ENCODE peak calls at places on chromosomes 11 and 22, in five cellular contexts. G, P, H, A and Y are unnamed samples.

GRCh38 chr22:42959472-42960145 is 55.3 kb downstream of the PACSIN2 start:
- DNase-seq in G (peak), P (peak), H (no peak), A (peak), Y (no peak)

GRCh38 chr22:17734197-17734596 is 40.1 kb downstream of the BID start:
- DNase-seq in G (no peak), P (peak), H (peak), A (no peak), Y (no peak)

GRCh38 chr22:46297151-46297819 is 615 bp downstream of the GTSE1 start:
- DNase-seq in G (peak), P (peak), H (peak), A (no peak), Y (peak)

GRCh38 chr11:96324912-96325311 is 18.1 kb downstream of the MAML2 start:
- DNase-seq in G (no peak), P (peak), H (no peak), A (no peak), Y (no peak)

GRCh38 chr11:74463216-74463615 is 4.1 kb downstream of the KCNE3 start:
- DNase-seq in G (no peak), P (no peak), H (no peak), A (no peak), Y (no peak)

GRCh38 chr11:47257518-47258316 is at the start of gene NR1H3:
- DNase-seq in G (peak), P (peak), H (no peak), A (peak), Y (peak)

GRCh38 chr11:35115688-35116030 is 23.3 kb upstream of the CD44 start:
- DNase-seq in G (no peak), P (no peak), H (no peak), A (no peak), Y (no peak)

GRCh38 chr22:47166446-47167016 is 404.1 kb downstream of the TBC1D22A start:
- DNase-seq in G (no peak), P (no peak), H (no peak), A (no peak), Y (peak)

GRCh38 chr22:21568207-21569075 is 927 bp downstream of the UBE2L3 start:
- DNase-seq in G (peak), P (no peak), H (peak), A (no peak), Y (no peak)

GRCh38 chr11:45094958-45095690 is 51.3 kb upstream of the PRDM11 start:
- DNase-seq in G (no peak), P (no peak), H (no peak), A (peak), Y (no peak)

GRCh38 chr11:76628408-76628947 is 42.1 kb downstream of the LRRC32 start:
- DNase-seq in G (no peak), P (no peak), H (no peak), A (no peak), Y (no peak)

GRCh38 chr11:612201-612960 is 3.4 kb downstream of the IRF7 start:
- DNase-seq in G (no peak), P (peak), H (peak), A (no peak), Y (peak)

GRCh38 chr22:47012589-47013365 is 250.3 kb downstream of the TBC1D22A start:
- DNase-seq in G (no peak), P (no peak), H (no peak), A (no peak), Y (no peak)

GRCh38 chr11:8905528-8906165 is 5.3 kb upstream of the AKIP1 start:
- DNase-seq in G (no peak), P (peak), H (no peak), A (no peak), Y (no peak)

GRCh38 chr11:46330887-46331652 is 16.2 kb upstream of the DGKZ start:
- DNase-seq in G (no peak), P (no peak), H (no peak), A (no peak), Y (no peak)

GRCh38 chr11:119422505-119423416 is at the start of gene THY1:
- DNase-seq in G (no peak), P (peak), H (no peak), A (no peak), Y (no peak)

GRCh38 chr11:62805044-62805892 is at the start of gene NXF1:
- DNase-seq in G (peak), P (peak), H (peak), A (peak), Y (peak)

GRCh38 chr22:45996241-45997076 is 19.5 kb upstream of the WNT7B start:
- DNase-seq in G (peak), P (peak), H (peak), A (peak), Y (peak)

GRCh38 chr22:40578171-40578570 is 58.3 kb downstream of the MRTFA start:
- DNase-seq in G (no peak), P (no peak), H (no peak), A (no peak), Y (no peak)

GRCh38 chr11:65187971-65188461 is 6.3 kb downstream of the CAPN1 start:
- DNase-seq in G (no peak), P (no peak), H (no peak), A (no peak), Y (no peak)

GRCh38 chr11:46529086-46529905 is 64.5 kb downstream of the AMBRA1 start:
- DNase-seq in G (peak), P (peak), H (peak), A (peak), Y (no peak)

GRCh38 chr11:13343931-13344717 is 66.5 kb downstream of the BMAL1 start:
- DNase-seq in G (no peak), P (peak), H (peak), A (peak), Y (no peak)

GRCh38 chr22:38799265-38800002 is 5.5 kb upstream of the DNAL4 start:
- DNase-seq in G (no peak), P (peak), H (no peak), A (no peak), Y (no peak)

GRCh38 chr11:86869966-86870570 is 69.7 kb downstream of the PRSS23 start:
- DNase-seq in G (peak), P (peak), H (peak), A (peak), Y (no peak)

GRCh38 chr22:45867906-45868555 is 108.9 kb downstream of the WNT7B start:
- DNase-seq in G (no peak), P (no peak), H (no peak), A (no peak), Y (no peak)

GRCh38 chr11:93783362-93783761 is 720 bp upstream of the MED17 start:
- DNase-seq in G (no peak), P (no peak), H (no peak), A (no peak), Y (no peak)

GRCh38 chr11:22690245-22690644 is 23.8 kb downstream of the GAS2 start:
- DNase-seq in G (no peak), P (no peak), H (no peak), A (no peak), Y (no peak)

GRCh38 chr11:32162906-32163305 is 72.0 kb downstream of the RCN1 start:
- DNase-seq in G (no peak), P (no peak), H (no peak), A (no peak), Y (no peak)

GRCh38 chr11:13962562-13963168 is at the start of gene SPON1:
- DNase-seq in G (peak), P (peak), H (no peak), A (peak), Y (peak)

GRCh38 chr22:40791241-40791640 is 27.9 kb downstream of the SLC25A17 start:
- DNase-seq in G (no peak), P (no peak), H (no peak), A (no peak), Y (no peak)

GRCh38 chr11:95917188-95918036 is 6.5 kb downstream of the MTMR2 start:
- DNase-seq in G (no peak), P (no peak), H (no peak), A (no peak), Y (no peak)

GRCh38 chr11:72353861-72354260 is 80.5 kb downstream of the CLPB start:
- DNase-seq in G (no peak), P (peak), H (no peak), A (no peak), Y (no peak)
- TF ChIP-seq CTCF in G (no peak), P (peak), H (no peak), A (no peak), Y (peak)

DNA sequence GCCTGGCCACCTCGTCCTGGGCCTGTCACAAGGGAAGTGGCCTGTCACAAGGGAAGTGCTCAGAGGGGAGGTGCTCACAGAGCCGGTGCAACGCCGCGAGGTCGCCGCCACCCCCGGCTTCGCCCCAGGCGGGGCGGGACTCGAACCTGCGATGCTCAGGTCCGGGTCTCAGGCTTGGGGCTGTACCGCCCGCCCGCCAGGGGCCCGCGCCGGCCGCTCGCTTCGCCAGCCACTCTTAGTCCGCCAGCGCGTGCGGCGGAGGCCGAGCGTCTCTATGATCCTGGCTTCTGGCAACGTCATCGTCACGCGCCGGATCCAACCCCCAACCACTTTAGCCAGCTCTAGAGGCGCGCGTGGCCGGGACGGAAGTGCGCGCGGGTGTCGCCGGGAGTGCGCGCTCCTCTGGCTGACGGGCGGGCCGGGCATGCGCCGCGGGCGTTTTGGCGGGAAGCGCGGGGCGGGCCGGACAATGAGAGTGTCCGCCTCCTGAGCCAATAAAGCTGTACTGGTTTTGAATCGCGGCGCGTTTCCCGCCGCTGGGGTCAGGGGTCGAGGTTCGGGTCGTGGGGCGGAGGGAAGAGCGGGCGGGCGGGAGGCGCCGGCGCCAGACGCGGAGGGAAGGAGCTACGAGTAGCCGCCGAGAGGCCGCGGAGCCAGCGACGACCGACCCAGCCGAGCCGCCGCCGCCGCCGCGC is at the start of gene TRMT2A:
- DNase-seq in G (peak), P (peak), H (peak), A (peak), Y (peak)
- TF ChIP-seq CTCF in G (peak), P (no peak), H (no peak), A (no peak), Y (peak)

DNA sequence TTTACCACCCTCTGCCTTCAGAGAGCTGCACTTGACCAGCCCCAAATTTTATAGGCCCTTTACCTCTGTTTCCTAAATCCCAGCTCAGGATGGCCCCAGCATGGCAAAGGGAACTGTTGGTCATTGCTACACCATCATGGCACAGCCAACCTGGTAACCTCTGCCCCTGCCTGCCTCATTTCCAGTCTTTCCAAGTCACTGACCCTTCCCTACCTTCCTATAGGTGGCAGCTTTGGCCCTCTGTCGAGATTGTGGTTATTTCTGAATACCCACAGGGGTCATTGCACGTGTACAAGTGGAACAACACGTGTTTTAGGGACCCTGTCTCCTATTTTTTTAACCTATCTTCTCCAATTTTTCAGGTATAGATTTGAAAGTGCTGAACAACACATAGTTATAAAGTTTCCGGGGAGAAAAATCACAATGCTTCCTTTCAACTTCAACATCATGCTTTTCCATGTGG is 2.8 kb downstream of the GALNT18 start:
- DNase-seq in G (no peak), P (no peak), H (no peak), A (no peak), Y (no peak)
- TF ChIP-seq CTCF in G (peak), P (no peak), H (no peak), A (no peak), Y (peak)

GRCh38 chr11:105923814-105924213 is 98.2 kb downstream of the MSANTD4 start:
- DNase-seq in G (no peak), P (peak), H (no peak), A (no peak), Y (no peak)

GRCh38 chr11:105933666-105934065 is 88.4 kb downstream of the MSANTD4 start:
- DNase-seq in G (no peak), P (no peak), H (no peak), A (no peak), Y (no peak)

DNA sequence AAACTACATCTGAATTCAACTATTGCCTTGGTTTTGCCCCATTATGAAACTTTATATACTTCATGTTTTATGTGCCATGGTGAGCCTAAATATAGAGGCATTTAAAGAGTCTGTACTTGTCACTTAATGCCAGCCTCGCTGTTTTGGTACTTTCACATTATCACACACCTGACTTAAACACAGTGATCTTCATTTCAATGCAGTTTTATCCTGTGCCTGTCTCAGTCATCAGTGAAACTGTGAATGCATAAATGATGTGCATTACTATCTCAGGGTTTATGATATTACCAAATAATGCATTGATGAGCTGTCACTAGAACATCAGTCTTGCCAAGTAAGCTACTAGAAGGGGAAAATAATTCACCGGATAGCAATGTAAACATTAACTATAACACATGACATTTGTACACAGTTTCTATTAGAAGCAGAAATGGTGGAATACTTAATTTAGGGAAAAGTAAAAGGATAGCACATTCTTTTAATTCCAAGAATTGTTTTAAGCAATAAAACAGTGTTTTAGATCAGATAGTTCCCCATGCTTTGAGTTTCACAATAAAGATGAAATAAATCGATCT is 92.6 kb downstream of the MSANTD4 start:
- DNase-seq in G (no peak), P (no peak), H (no peak), A (no peak), Y (no peak)
- TF ChIP-seq CTCF in G (no peak), P (no peak), H (no peak), A (no peak), Y (no peak)

GRCh38 chr11:104338186-104338585 is 174.2 kb upstream of the PDGFD start:
- DNase-seq in G (no peak), P (peak), H (no peak), A (no peak), Y (no peak)

GRCh38 chr11:104337273-104337672 is 173.3 kb upstream of the PDGFD start:
- DNase-seq in G (no peak), P (peak), H (no peak), A (no peak), Y (no peak)

GRCh38 chr11:104332110-104332509 is 168.2 kb upstream of the PDGFD start:
- DNase-seq in G (no peak), P (peak), H (peak), A (no peak), Y (no peak)

GRCh38 chr11:104329043-104329442 is 165.1 kb upstream of the PDGFD start:
- DNase-seq in G (no peak), P (no peak), H (no peak), A (no peak), Y (no peak)

DNA sequence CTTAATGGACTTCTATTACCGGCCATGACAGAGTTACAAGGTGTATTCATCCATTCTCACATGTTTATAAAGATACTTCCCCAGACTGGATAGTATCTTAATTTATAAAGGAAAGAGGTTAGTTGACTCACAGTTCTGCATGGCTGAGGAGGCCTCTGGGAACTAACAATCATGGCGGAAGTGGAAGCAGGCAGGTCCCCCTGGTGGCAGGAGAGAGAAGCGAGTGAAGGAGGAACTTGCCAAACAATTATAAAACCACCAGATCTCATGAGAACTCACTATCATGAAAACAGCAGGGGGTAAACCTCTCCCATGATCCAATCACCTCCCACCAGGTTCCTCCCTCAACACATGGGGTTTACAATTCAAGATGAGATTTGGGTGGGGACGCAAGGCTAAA is 170.0 kb upstream of the PDGFD start:
- DNase-seq in G (no peak), P (peak), H (peak), A (no peak), Y (no peak)
- TF ChIP-seq CTCF in G (no peak), P (peak), H (peak), A (no peak), Y (peak)

GRCh38 chr11:117997436-117998200 is 11.4 kb downstream of the IL10RA start:
- DNase-seq in G (no peak), P (peak), H (peak), A (no peak), Y (no peak)

GRCh38 chr11:117996058-117996457 is 9.9 kb downstream of the IL10RA start:
- DNase-seq in G (no peak), P (no peak), H (no peak), A (no peak), Y (no peak)

GRCh38 chr11:117998201-117998579 is 12.0 kb downstream of the IL10RA start:
- DNase-seq in G (no peak), P (no peak), H (peak), A (no peak), Y (no peak)

GRCh38 chr11:117993988-117994741 is 8.0 kb downstream of the IL10RA start:
- DNase-seq in G (peak), P (no peak), H (no peak), A (no peak), Y (no peak)

DNA sequence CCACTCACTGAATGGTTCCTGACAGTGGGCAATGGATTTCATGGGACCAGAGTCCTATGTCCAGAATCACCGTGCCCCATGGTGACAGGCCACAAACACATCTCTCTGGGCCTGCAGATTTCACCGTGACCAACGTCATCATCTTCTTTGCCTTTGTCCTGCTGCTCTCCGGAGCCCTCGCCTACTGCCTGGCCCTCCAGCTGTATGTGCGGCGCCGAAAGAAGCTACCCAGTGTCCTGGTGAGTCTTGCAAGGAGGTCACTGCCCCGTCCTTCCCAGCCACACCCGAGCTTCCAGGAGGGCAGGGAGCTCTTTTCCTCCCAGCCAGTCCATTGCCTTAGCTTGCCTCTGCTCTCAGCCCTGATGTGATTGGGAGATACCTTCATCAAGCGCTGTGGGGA is 9.3 kb downstream of the IL10RA start:
- DNase-seq in G (no peak), P (no peak), H (no peak), A (no peak), Y (no peak)
- TF ChIP-seq CTCF in G (no peak), P (no peak), H (no peak), A (no peak), Y (no peak)

DNA sequence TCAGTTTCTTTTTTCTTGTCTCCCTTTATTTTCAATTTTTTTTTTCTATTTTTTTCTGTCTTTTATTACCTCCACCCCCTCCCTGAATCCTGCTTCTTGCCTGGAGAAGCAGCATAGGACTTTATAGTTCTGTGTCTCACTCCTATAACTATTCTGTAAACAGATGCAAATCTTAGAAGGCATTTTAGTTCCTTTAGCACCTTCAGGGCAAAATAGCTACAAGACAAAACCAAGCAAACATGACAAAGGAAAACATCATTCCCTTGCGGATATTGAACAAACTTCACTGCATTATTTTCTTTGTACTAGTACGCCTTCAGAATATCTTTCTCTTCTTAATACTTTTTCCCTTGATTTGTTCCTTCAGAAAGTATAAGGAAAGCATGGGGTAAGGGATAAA is 446.2 kb upstream of the CHORDC1 start:
- DNase-seq in G (no peak), P (no peak), H (no peak), A (no peak), Y (no peak)
- TF ChIP-seq CTCF in G (no peak), P (no peak), H (no peak), A (no peak), Y (no peak)